ENCODE peak calls at places on chromosomes 12 and 14, in five cellular contexts. V is AML-193; N is neural crest cell; K is left cardiac atrium; U is NK-92 treated with Interleukin-12 subunit alpha and Interleukin-12 subunit beta, amount 100 ng/mL, for 24 hours. J is an unnamed sample.

GRCh38 chr12:31227401-31227981 is 98.5 kb downstream of the SINHCAF start:
- DNase-seq in U (no peak), N (no peak), V (no peak), K (no peak), J (no peak)

GRCh38 chr12:96623155-96623554 is 133.8 kb downstream of the CFAP54 start:
- DNase-seq in K (no peak), N (no peak), V (no peak), U (no peak), J (no peak)

GRCh38 chr14:105204206-105204930 is 23.3 kb upstream of the NUDT14 start:
- DNase-seq in U (no peak), V (no peak), N (no peak), K (peak; percentile 66), J (no peak)

GRCh38 chr12:108119126-108119973 is 9.7 kb upstream of the WSCD2 start:
- DNase-seq in K (no peak), N (no peak), U (no peak), V (no peak), J (no peak)

GRCh38 chr14:24837280-24838046 is 203.5 kb upstream of the GZMB start:
- DNase-seq in V (no peak), U (no peak), K (no peak), N (no peak), J (no peak)

GRCh38 chr14:53640695-53641094 is 315.9 kb downstream of the BMP4 start:
- DNase-seq in K (no peak), U (no peak), V (no peak), N (no peak), J (no peak)

GRCh38 chr12:111360325-111360930 is 8.5 kb downstream of the PHETA1 start:
- DNase-seq in U (no peak), V (no peak), N (no peak), K (no peak), J (no peak)

GRCh38 chr12:22318122-22318737 is 16.3 kb downstream of the ST8SIA1 start:
- DNase-seq in U (no peak), V (no peak), N (no peak), K (no peak), J (no peak)

GRCh38 chr14:103500148-103500990 is 22.3 kb downstream of the CKB start:
- DNase-seq in V (peak; percentile 49), K (peak; percentile 94), U (peak; percentile 23), N (peak; percentile 89), J (peak; percentile 81)

GRCh38 chr12:49190317-49190716 is 1.4 kb upstream of the TUBA1A start:
- DNase-seq in K (no peak), V (no peak), N (no peak), U (no peak), J (peak; percentile 75)

GRCh38 chr14:68373847-68374582 is 418.9 kb downstream of the ZFP36L1 start:
- DNase-seq in U (no peak), K (no peak), V (no peak), N (no peak), J (no peak)

GRCh38 chr14:50797250-50798047 is 33.5 kb downstream of the NIN start:
- DNase-seq in N (no peak), K (no peak), U (no peak), V (no peak), J (no peak)

GRCh38 chr14:61631044-61631692 is 64.1 kb upstream of the HIF1A start:
- DNase-seq in U (no peak), K (no peak), N (no peak), V (no peak), J (peak; percentile 68)

GRCh38 chr12:7959278-7960063 is 23.5 kb upstream of the SLC2A3 start:
- DNase-seq in K (no peak), N (no peak), V (peak; percentile 93), U (peak; percentile 31), J (no peak)

GRCh38 chr14:68564826-68565760 is 227.8 kb downstream of the ZFP36L1 start:
- DNase-seq in N (no peak), K (no peak), U (no peak), V (no peak), J (no peak)

GRCh38 chr12:18320036-18320617 is 58.8 kb downstream of the PIK3C2G start:
- DNase-seq in N (peak; percentile 10), V (peak; percentile 31), K (no peak), U (no peak), J (peak; percentile 10)

J was measured in NCI-H1092 treated with DMSO at 0.1 percent for 48 hours.